ENCODE peak calls at places on chromosome 2, in ten cellular contexts. H is CD8-positive, alpha-beta T cell; V is OCI-LY7; B is dorsolateral prefrontal cortex; F is MM.1S; T is cardiac muscle cell; I is CD8-positive, alpha-beta memory T cell; Q is sigmoid colon; E is suprapubic skin; C is spleen. W is an unnamed sample.
A peak's percentile ranks its signal among the peaks of the same experiment; 100 is the strongest.

GRCh38 chr2:43139996-43140621 is 86.3 kb downstream of the ZFP36L2 start:
- DNase-seq in B (no peak), H (no peak), C (peak; percentile 80), Q (no peak), I (no peak), T (peak; percentile 86), F (no peak), V (no peak), E (no peak), W (no peak)

GRCh38 chr2:63040586-63040985 is 10.0 kb upstream of the OTX1 start:
- DNase-seq in C (no peak), T (no peak), E (no peak), H (no peak), F (no peak), V (no peak), I (no peak), B (no peak), Q (no peak), W (no peak)

GRCh38 chr2:119029297-119029696 is 87.3 kb downstream of the MARCO start:
- DNase-seq in T (no peak), B (no peak), H (no peak), F (no peak), V (no peak), C (no peak), E (no peak), I (no peak), Q (no peak), W (no peak)

GRCh38 chr2:19991895-19992294 is 2.0 kb upstream of the WDR35 start:
- DNase-seq in T (no peak), B (no peak), V (no peak), F (no peak), I (no peak), C (no peak), H (no peak), Q (no peak), E (no peak), W (no peak)

GRCh38 chr2:11009866-11010265 is 98.1 kb downstream of the KCNF1 start:
- DNase-seq in C (no peak), V (no peak), H (no peak), Q (no peak), B (peak; percentile 65), E (no peak), T (no peak), F (no peak), I (no peak), W (peak; percentile 19)

GRCh38 chr2:238725298-238725697 is 122.6 kb upstream of the TWIST2 start:
- DNase-seq in H (no peak), F (no peak), V (no peak), T (no peak), I (no peak), Q (no peak), B (no peak), E (no peak), C (no peak), W (no peak)

GRCh38 chr2:78411284-78411683 is 614.2 kb upstream of the REG3G start:
- DNase-seq in V (no peak), T (no peak), Q (no peak), C (no peak), F (no peak), I (no peak), E (no peak), H (no peak), B (no peak), W (no peak)

GRCh38 chr2:10228611-10229365 is 73.9 kb upstream of the HPCAL1 start:
- DNase-seq in H (no peak), F (no peak), T (no peak), B (peak; percentile 28), E (no peak), I (no peak), Q (no peak), V (no peak), C (peak; percentile 38), W (no peak)

GRCh38 chr2:57160976-57161375 is 885.6 kb upstream of the VRK2 start:
- DNase-seq in T (no peak), E (no peak), C (no peak), F (no peak), H (no peak), I (no peak), V (no peak), Q (no peak), B (no peak), W (no peak)

GRCh38 chr2:55159037-55159651 is 72.9 kb downstream of the CLHC1 start:
- DNase-seq in F (peak; percentile 40), H (no peak), E (no peak), V (peak; percentile 91), C (peak; percentile 86), Q (peak; percentile 78), T (peak; percentile 35), B (no peak), I (no peak), W (no peak)

GRCh38 chr2:120465012-120465700 is 119.2 kb downstream of the INHBB start:
- DNase-seq in F (no peak), T (no peak), I (no peak), E (no peak), C (peak; percentile 47), B (no peak), Q (no peak), V (no peak), H (no peak), W (no peak)

GRCh38 chr2:62270728-62271127 is 74.8 kb downstream of the B3GNT2 start:
- DNase-seq in F (no peak), Q (peak; percentile 81), H (peak; percentile 27), B (no peak), C (no peak), E (no peak), I (no peak), V (no peak), T (peak; percentile 73), W (no peak)

GRCh38 chr2:158325031-158325781 is 131.3 kb downstream of the CCDC148 start:
- DNase-seq in B (no peak), Q (no peak), E (no peak), T (no peak), I (no peak), C (no peak), V (no peak), H (no peak), F (no peak), W (no peak)

GRCh38 chr2:218980800-218981389 is 4.1 kb downstream of the FEV start:
- DNase-seq in I (no peak), Q (peak; percentile 54), T (no peak), H (no peak), F (peak; percentile 5), V (no peak), B (no peak), C (peak; percentile 63), E (peak; percentile 52), W (no peak)
- H3K27ac ChIP-seq in I (no peak overlapping the region), Q (no peak overlapping the region), T (no peak overlapping the region), H (no peak overlapping the region), F (no peak overlapping the region), V (no peak overlapping the region), B (no peak overlapping the region), C (no peak overlapping the region), E (no peak overlapping the region), W (no peak overlapping the region)

GRCh38 chr2:185436787-185437372 is 301.7 kb upstream of the FSIP2 start:
- DNase-seq in Q (no peak), V (no peak), T (no peak), B (no peak), F (no peak), I (no peak), C (no peak), H (no peak), E (no peak), W (no peak)

DNA sequence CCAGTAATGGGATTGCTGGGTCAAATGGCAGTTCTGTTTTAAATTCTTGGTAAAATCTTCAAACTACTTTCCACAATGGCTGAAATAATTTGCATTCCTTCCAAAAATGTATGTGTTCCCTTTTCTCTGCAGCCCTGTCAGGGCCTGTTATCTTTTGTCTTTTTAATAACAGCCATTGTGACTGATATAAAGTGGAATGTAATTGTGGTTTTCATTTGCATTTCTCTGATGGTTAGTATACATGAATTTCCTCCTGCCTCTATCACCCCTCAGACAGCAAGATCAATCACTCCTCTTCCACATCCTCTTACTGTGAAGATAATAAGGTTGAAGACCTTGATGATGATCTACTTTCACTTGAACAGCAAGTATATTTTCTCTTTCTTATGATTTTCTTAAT is 304.8 kb upstream of the FSIP2 start:
- DNase-seq in I (no peak), T (no peak), Q (no peak), C (no peak), H (no peak), B (no peak), E (no peak), V (no peak), F (no peak), W (no peak)
- H3K4me3 ChIP-seq in I (no peak overlapping the region), T (no peak overlapping the region), Q (no peak overlapping the region), C (no peak overlapping the region), H (no peak overlapping the region), B (no peak overlapping the region), E (no peak overlapping the region), V (no peak overlapping the region), F (no peak overlapping the region), W (no peak overlapping the region)

DNA sequence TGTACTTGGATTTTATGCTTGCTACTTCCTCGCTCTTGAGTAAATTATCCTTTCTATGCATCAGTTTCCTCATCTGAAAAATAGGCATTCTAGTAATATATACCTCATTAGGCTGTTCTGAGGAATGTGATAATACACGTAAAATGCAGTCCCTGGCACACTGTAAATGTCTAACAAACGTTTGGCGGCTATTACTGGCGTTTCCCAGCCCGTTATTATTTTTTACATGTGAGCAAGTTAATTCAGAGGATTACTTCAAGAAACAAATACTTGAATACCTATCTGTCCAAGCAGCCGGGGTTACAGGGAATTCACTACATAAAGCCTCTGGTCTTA is 586 bp upstream of the C2orf49 start:
- DNase-seq in H (no peak), E (no peak), Q (no peak), F (no peak), V (no peak), C (no peak), T (no peak), I (no peak), B (no peak), W (no peak)
- H3K27ac ChIP-seq in H (peak overlapping the region; percentile 96), E (peak overlapping the region; percentile 93), Q (peak overlapping the region; percentile 95), F (peak overlapping the region; percentile 87), V (peak overlapping the region; percentile 74), C (peak overlapping the region; percentile 95), T (peak overlapping the region; percentile 100), I (peak overlapping the region; percentile 100), B (peak overlapping the region; percentile 97), W (peak overlapping the region; percentile 92)

GRCh38 chr2:222731183-222731582 is 59.7 kb downstream of the MOGAT1 start:
- DNase-seq in C (no peak), I (no peak), F (no peak), V (no peak), Q (no peak), T (no peak), B (no peak), H (no peak), E (no peak), W (no peak)

GRCh38 chr2:222732774-222733173 is 61.3 kb downstream of the MOGAT1 start:
- DNase-seq in Q (no peak), B (no peak), F (no peak), H (no peak), C (no peak), V (no peak), T (no peak), I (no peak), E (no peak), W (no peak)

GRCh38 chr2:222733470-222733845 is 62.0 kb downstream of the MOGAT1 start:
- DNase-seq in F (no peak), C (no peak), H (no peak), E (no peak), Q (no peak), T (no peak), I (no peak), B (no peak), V (no peak), W (no peak)

GRCh38 chr2:222728621-222729020 is 57.2 kb downstream of the MOGAT1 start:
- DNase-seq in B (no peak), E (no peak), I (no peak), Q (no peak), T (no peak), C (no peak), F (no peak), V (no peak), H (no peak), W (no peak)

GRCh38 chr2:222730346-222731065 is 59.0 kb downstream of the MOGAT1 start:
- DNase-seq in Q (no peak), I (no peak), C (no peak), B (no peak), E (no peak), H (no peak), T (no peak), V (peak; percentile 22), F (peak; percentile 51), W (no peak)
- H3K4me3 ChIP-seq in Q (no peak overlapping the region), I (no peak overlapping the region), C (no peak overlapping the region), B (no peak overlapping the region), E (no peak overlapping the region), H (no peak overlapping the region), T (no peak overlapping the region), V (peak overlapping the region; percentile 32), F (no peak overlapping the region), W (no peak overlapping the region)

W was measured in coronary artery.